ENCODE peak calls at places on chromosomes 5 and 9, in eight cellular contexts. K, D, E, C, O, I, P and R are unnamed samples.

GRCh38 chr5:135387629-135387960 is 11.4 kb downstream of the MACROH2A1 start:
- DNase-seq in E (no peak), O (no peak), D (peak; percentile 47), P (no peak), C (no peak), I (no peak), K (no peak), R (no peak)

GRCh38 chr9:82604947-82605656 is 457.8 kb downstream of the RASEF start:
- DNase-seq in C (no peak), K (no peak), O (peak; percentile 6), P (peak; percentile 32), E (no peak), I (no peak), D (peak; percentile 57), R (no peak)

GRCh38 chr9:99809586-99810357 is 11.9 kb upstream of the NR4A3 start:
- DNase-seq in K (peak; percentile 57), D (no peak), C (no peak), P (no peak), I (no peak), O (no peak), E (no peak), R (no peak)

GRCh38 chr5:163894645-163895044 is 389.2 kb downstream of the MAT2B start:
- DNase-seq in C (no peak), I (peak; percentile 71), K (peak; percentile 91), D (peak; percentile 94), O (peak; percentile 90), P (no peak), E (no peak), R (no peak)

GRCh38 chr9:111039203-111039907 is 1.1 kb upstream of the LPAR1 start:
- DNase-seq in C (no peak), O (no peak), K (no peak), E (no peak), D (no peak), I (no peak), P (no peak), R (no peak)

GRCh38 chr5:157563373-157564148 is 12.0 kb downstream of the ADAM19 start:
- DNase-seq in I (peak; percentile 86), K (peak; percentile 77), C (peak; percentile 62), D (peak; percentile 90), P (no peak), O (peak; percentile 76), E (no peak), R (no peak)

GRCh38 chr5:37723147-37723961 is 116.5 kb downstream of the GDNF start:
- DNase-seq in E (no peak), P (peak; percentile 11), K (no peak), D (peak; percentile 39), C (peak; percentile 14), I (no peak), O (no peak), R (no peak)

GRCh38 chr5:110536120-110537115 is 190.1 kb downstream of the TMEM232 start:
- DNase-seq in E (no peak), O (peak; percentile 5), C (peak; percentile 1), D (no peak), K (no peak), P (no peak), I (no peak), R (no peak)

GRCh38 chr5:75156585-75156984 is 80.1 kb downstream of the ANKRD31 start:
- DNase-seq in E (no peak), P (no peak), K (no peak), D (no peak), O (no peak), C (no peak), I (no peak), R (no peak)

GRCh38 chr9:5110867-5111681 is 74.4 kb downstream of the INSL6 start:
- DNase-seq in C (no peak), I (no peak), P (no peak), O (no peak), E (no peak), D (no peak), K (no peak), R (no peak)

GRCh38 chr5:94888674-94889073 is 270.2 kb downstream of the SLF1 start:
- DNase-seq in K (no peak), I (no peak), P (no peak), E (no peak), C (no peak), D (no peak), O (no peak), R (no peak)

GRCh38 chr9:94916956-94917355 is 190.5 kb downstream of the AOPEP start:
- DNase-seq in P (peak; percentile 82), E (no peak), C (no peak), O (no peak), K (no peak), D (no peak), I (no peak), R (no peak)

GRCh38 chr5:121273818-121274433 is 577.8 kb upstream of the FTMT start:
- DNase-seq in E (no peak), I (peak; percentile 95), K (peak; percentile 91), C (no peak), O (peak; percentile 56), D (peak; percentile 73), P (no peak), R (no peak)

GRCh38 chr9:126248680-126249079 is 77.9 kb upstream of the MVB12B start:
- DNase-seq in I (peak; percentile 86), D (peak; percentile 93), O (peak; percentile 67), K (peak; percentile 90), E (no peak), P (no peak), C (no peak), R (no peak)

GRCh38 chr5:174311531-174312269 is 266.2 kb downstream of the NSG2 start:
- DNase-seq in P (peak; percentile 61), K (peak; percentile 12), O (no peak), E (peak; percentile 6), D (peak; percentile 46), I (peak; percentile 44), C (peak; percentile 75), R (peak; percentile 45)

GRCh38 chr5:72523960-72524582 is 16.9 kb upstream of the ZNF366 start:
- DNase-seq in P (no peak), O (peak; percentile 58), C (no peak), E (no peak), I (peak; percentile 75), D (peak; percentile 92), K (peak; percentile 79), R (no peak)